ENCODE peak calls at places on chromosome 1, in ten cellular contexts. S is lower lobe of right lung, T is breast epithelium, H is adrenal gland, A is left kidney, W is choroid plexus epithelial cell, C is ureter, F is RWPE1, I is EL, G is aorta. R is an unnamed sample.

GRCh38 chr1:71049951-71050598 is 2.5 kb upstream of the PTGER3 start:
- DNase-seq in T (no peak), S (no peak), H (no peak), G (no peak), W (peak), F (peak), C (no peak), I (peak), A (peak), R (peak)

GRCh38 chr1:236854602-236854978 is 59.5 kb downstream of the MTR start:
- DNase-seq in G (no peak), W (peak), I (peak), A (no peak), F (peak), C (no peak), H (no peak), S (no peak), T (no peak), R (peak)

GRCh38 chr1:212500986-212501385 is 68.3 kb downstream of the NENF start:
- DNase-seq in A (no peak), S (no peak), C (no peak), F (no peak), T (no peak), W (no peak), H (no peak), G (no peak), I (no peak), R (no peak)

GRCh38 chr1:17861685-17862084 is 106.6 kb downstream of the ACTL8 start:
- DNase-seq in W (peak), A (no peak), C (no peak), S (no peak), F (no peak), H (no peak), I (peak), T (no peak), G (no peak), R (peak)

GRCh38 chr1:1990222-1990621 is 13.4 kb downstream of the CFAP74 start:
- DNase-seq in A (peak), H (peak), I (no peak), S (no peak), T (no peak), F (no peak), G (no peak), W (no peak), C (no peak), R (no peak)

GRCh38 chr1:234222561-234223280 is 150.5 kb upstream of the COA6 start:
- DNase-seq in G (no peak), F (peak), W (no peak), I (peak), S (no peak), A (no peak), C (no peak), H (no peak), T (no peak), R (no peak)

GRCh38 chr1:29385966-29386365 is 149.6 kb downstream of the PTPRU start:
- DNase-seq in S (no peak), F (no peak), H (no peak), I (no peak), A (no peak), T (no peak), W (no peak), C (no peak), G (no peak), R (no peak)

GRCh38 chr1:202164271-202165037 is 4.1 kb upstream of the PTPN7 start:
- DNase-seq in H (no peak), W (no peak), G (no peak), I (no peak), T (no peak), S (no peak), A (peak), C (no peak), F (no peak), R (no peak)

R was measured in mesendoderm.